ENCODE peak calls at places on chromosomes 4 and X, in four cellular contexts. One of them, this sample, is unnamed.

GRCh38 chr4:179867300-179867878 is 2375.8 kb upstream of the TENM3 start:
- DNase-seq in iPS DF 6.9: peak
- DNase-seq in right atrium auricular region: no peak
- DNase-seq in occipital lobe: no peak
- DNase-seq in this sample: no peak

GRCh38 chrX:129716507-129716906 is 22.3 kb upstream of the XPNPEP2 start:
- DNase-seq in iPS DF 6.9: no peak
- DNase-seq in right atrium auricular region: no peak
- DNase-seq in occipital lobe: no peak
- DNase-seq in this sample: no peak

GRCh38 chrX:2374086-2374485 is 126.7 kb downstream of the DHRSX start:
- DNase-seq in iPS DF 6.9: no peak
- DNase-seq in occipital lobe: no peak
- DNase-seq in right atrium auricular region: no peak
- DNase-seq in this sample: no peak

GRCh38 chrX:71871367-71871766 is 39.3 kb upstream of the NHSL2 start:
- DNase-seq in iPS DF 6.9: no peak
- DNase-seq in occipital lobe: no peak
- DNase-seq in right atrium auricular region: no peak
- DNase-seq in this sample: no peak

GRCh38 chr4:37867102-37867501 is 23.8 kb upstream of the TBC1D1 start:
- DNase-seq in right atrium auricular region: no peak
- DNase-seq in occipital lobe: no peak
- DNase-seq in iPS DF 6.9: no peak
- DNase-seq in this sample: no peak

GRCh38 chr4:186644316-186644638 is 79.4 kb downstream of the FAT1 start:
- DNase-seq in iPS DF 6.9: no peak
- DNase-seq in occipital lobe: no peak
- DNase-seq in right atrium auricular region: no peak
- DNase-seq in this sample: no peak

GRCh38 chrX:31588355-31588754 is 516.5 kb upstream of the FTHL17 start:
- DNase-seq in occipital lobe: no peak
- DNase-seq in iPS DF 6.9: no peak
- DNase-seq in right atrium auricular region: no peak
- DNase-seq in this sample: no peak

GRCh38 chr4:184719407-184719806 is 14.5 kb downstream of the CENPU start:
- DNase-seq in iPS DF 6.9: no peak
- DNase-seq in occipital lobe: no peak
- DNase-seq in right atrium auricular region: no peak
- DNase-seq in this sample: no peak

GRCh38 chr4:137474711-137475301 is 57.5 kb downstream of the PCDH18 start:
- DNase-seq in right atrium auricular region: no peak
- DNase-seq in iPS DF 6.9: no peak
- DNase-seq in occipital lobe: no peak
- DNase-seq in this sample: no peak

This sample was measured in gastrocnemius medialis.